ENCODE peak calls at places on chromosome 14, in four cellular contexts. K, M, X and H are unnamed samples.

GRCh38 chr14:90969493-90970166 is 90.8 kb downstream of the RPS6KA5 start:
- DNase-seq in K (no peak), M (no peak), X (no peak), H (no peak)

GRCh38 chr14:33738481-33738880 is 212.4 kb downstream of the EGLN3 start:
- DNase-seq in K (no peak), X (no peak), M (no peak), H (no peak)

GRCh38 chr14:93648440-93649168 is 139.7 kb downstream of the PRIMA1 start:
- DNase-seq in X (no peak), M (peak; percentile 6), K (peak; percentile 30), H (no peak)

GRCh38 chr14:49954171-49954631 is 61.3 kb downstream of the ARF6 start:
- DNase-seq in M (no peak), K (peak; percentile 81), X (no peak), H (no peak)

GRCh38 chr14:59296508-59296907 is 108.0 kb downstream of the DAAM1 start:
- DNase-seq in M (no peak), K (no peak), X (no peak), H (no peak)

GRCh38 chr14:101019974-101020710 is 116.6 kb upstream of the RTL1 start:
- DNase-seq in X (no peak), M (no peak), K (no peak), H (no peak)

GRCh38 chr14:63438065-63438757 is 105.0 kb downstream of the PPP2R5E start:
- DNase-seq in M (no peak), X (no peak), K (peak; percentile 92), H (peak; percentile 92)

GRCh38 chr14:105087963-105088811 is 23.0 kb upstream of the GPR132 start:
- DNase-seq in X (peak; percentile 50), M (no peak), K (peak; percentile 39), H (peak; percentile 38)

GRCh38 chr14:32383337-32384009 is 54.4 kb downstream of the AKAP6 start:
- DNase-seq in K (peak; percentile 70), M (no peak), X (no peak), H (no peak)